ENCODE peak calls at places on chromosomes 2 and 18, in four cellular contexts. Y, O, J and F are unnamed samples. For H3K36me3, the result is how much of the 10 kb centered on the place peaks cover.

GRCh38 chr2:27703638-27704341 is 40.1 kb downstream of the SLC4A1AP start:
- DNase-seq in Y (peak), J (peak), O (peak), F (peak)

GRCh38 chr2:9256570-9257043 is 50.0 kb downstream of the ASAP2 start:
- DNase-seq in J (peak), O (no peak), Y (peak), F (no peak)

GRCh38 chr2:207188601-207189000 is 22.9 kb upstream of the KLF7 start:
- DNase-seq in Y (peak), O (no peak), J (no peak), F (no peak)

GRCh38 chr2:88239781-88240180 is 69.6 kb downstream of the THNSL2 start:
- DNase-seq in J (no peak), Y (no peak), O (no peak), F (no peak)

GRCh38 chr2:122670932-122671331 is 915.5 kb downstream of the TSN start:
- DNase-seq in J (no peak), O (no peak), Y (no peak), F (no peak)

GRCh38 chr2:197604117-197604516 is 71.3 kb downstream of the RFTN2 start:
- DNase-seq in Y (no peak), O (no peak), J (no peak), F (no peak)

GRCh38 chr2:132797551-132797950 is 127.5 kb upstream of the LYPD1 start:
- DNase-seq in O (no peak), J (no peak), Y (no peak), F (no peak)

GRCh38 chr2:235493775-235494715 is at the start of gene AGAP1:
- DNase-seq in O (peak), Y (peak), J (peak), F (peak)

GRCh38 chr2:100813527-100813926 is 6.4 kb upstream of the NPAS2 start:
- DNase-seq in O (no peak), Y (peak), J (no peak), F (no peak)

GRCh38 chr2:207311316-207312005 is 145.7 kb upstream of the KLF7 start:
- DNase-seq in Y (peak), J (peak), O (no peak), F (peak)

GRCh38 chr2:9649261-9649660 is 18.5 kb upstream of the YWHAQ start:
- DNase-seq in J (no peak), O (no peak), Y (no peak), F (no peak)

GRCh38 chr2:127615511-127616166 is 30.3 kb upstream of the GPR17 start:
- DNase-seq in O (no peak), Y (no peak), J (no peak), F (no peak)

GRCh38 chr2:46208766-46209165 is 88.4 kb upstream of the EPAS1 start:
- DNase-seq in Y (no peak), J (no peak), O (no peak), F (no peak)

GRCh38 chr2:239381709-239382134 is 19.1 kb downstream of the HDAC4 start:
- DNase-seq in O (no peak), J (peak), Y (no peak), F (no peak)

GRCh38 chr2:239329972-239330572 is 70.7 kb downstream of the HDAC4 start:
- DNase-seq in O (peak), Y (no peak), J (no peak), F (peak)

GRCh38 chr2:106560773-106561172 is 73.6 kb downstream of the CD8B2 start:
- DNase-seq in J (no peak), O (no peak), Y (no peak), F (no peak)

GRCh38 chr2:106562232-106562631 is 75.1 kb downstream of the CD8B2 start:
- DNase-seq in Y (no peak), J (no peak), O (no peak), F (no peak)

GRCh38 chr2:106561356-106561755 is 74.2 kb downstream of the CD8B2 start:
- DNase-seq in J (no peak), Y (no peak), O (peak), F (peak)

GRCh38 chr2:106561803-106562202 is 74.6 kb downstream of the CD8B2 start:
- DNase-seq in J (no peak), O (no peak), Y (no peak), F (no peak)

GRCh38 chr2:106562826-106563594 is 75.8 kb downstream of the CD8B2 start:
- DNase-seq in O (no peak), J (no peak), Y (no peak), F (no peak)
- TF ChIP-seq CTCF in O (no peak), J (peak), Y (no peak), F (no peak)

GRCh38 chr2:172643142-172643541 is 87.3 kb downstream of the PDK1 start:
- DNase-seq in J (no peak), Y (no peak), O (no peak), F (no peak)

GRCh38 chr2:172642301-172643020 is 86.6 kb downstream of the PDK1 start:
- DNase-seq in J (no peak), O (no peak), Y (no peak), F (no peak)

GRCh38 chr2:172647439-172647838 is 88.2 kb upstream of the RAPGEF4 start:
- DNase-seq in J (no peak), Y (peak), O (no peak), F (no peak)
- H3K27ac ChIP-seq in J (no peak), Y (no peak), O (no peak), F (no peak)

GRCh38 chr2:233266481-233266880 is 15.0 kb downstream of the ATG16L1 start:
- DNase-seq in J (no peak), Y (no peak), O (no peak), F (no peak)
- H3K36me3 ChIP-seq in J (half or more), Y (under half), O (under half), F (half or more)

GRCh38 chr2:39306626-39307025 is 62.9 kb upstream of the CDKL4 start:
- DNase-seq in O (no peak), J (no peak), Y (no peak), F (no peak)
- TF ChIP-seq CTCF in O (no peak), J (no peak), Y (no peak), F (no peak)

GRCh38 chr18:396251-396555 is 104.3 kb downstream of the COLEC12 start:
- DNase-seq in Y (no peak), J (no peak), O (no peak), F (no peak)

GRCh38 chr18:396571-396970 is 103.9 kb downstream of the COLEC12 start:
- DNase-seq in J (no peak), Y (no peak), O (no peak), F (no peak)

GRCh38 chr18:394997-395383 is 105.5 kb downstream of the COLEC12 start:
- DNase-seq in Y (peak), J (peak), O (no peak), F (no peak)

GRCh38 chr18:394276-394996 is 106.1 kb downstream of the COLEC12 start:
- DNase-seq in Y (no peak), J (no peak), O (no peak), F (no peak)

DNA sequence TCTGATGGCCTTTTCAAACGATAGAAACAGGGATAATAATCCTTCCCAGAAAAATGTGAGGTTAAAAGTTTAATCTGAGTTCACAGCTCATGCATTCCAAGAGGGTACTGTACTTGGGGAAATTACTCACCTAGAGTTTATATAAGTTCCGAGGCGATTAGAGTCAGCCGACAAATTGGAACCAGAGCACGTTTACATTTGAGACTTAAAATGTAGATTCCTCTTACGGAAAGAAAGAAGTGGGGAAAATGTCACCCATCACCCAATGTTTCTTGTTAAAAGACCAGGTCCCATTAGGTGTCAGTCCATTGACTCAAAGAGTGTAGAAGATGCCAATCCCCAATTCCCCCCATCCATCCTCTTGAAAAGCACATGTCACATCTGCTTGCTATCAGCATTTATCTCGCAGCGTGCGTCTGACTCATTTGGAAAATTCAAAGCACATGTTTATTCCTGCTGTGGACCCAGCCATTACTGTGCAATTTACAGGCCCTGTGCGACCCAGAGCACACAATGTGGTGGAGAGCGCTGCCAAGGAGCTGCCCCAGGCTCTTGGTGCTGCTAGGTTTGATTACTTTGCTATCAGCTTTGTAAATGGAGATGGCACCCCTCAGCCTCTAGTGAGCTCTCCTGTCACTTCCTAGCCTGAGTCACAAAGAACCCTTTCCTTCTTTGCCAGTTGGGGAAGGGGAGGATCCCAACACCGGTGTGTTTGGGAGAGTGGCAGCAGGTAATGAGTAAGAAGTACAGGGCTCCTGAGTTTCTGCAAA is 104.8 kb downstream of the COLEC12 start:
- DNase-seq in Y (peak), J (peak), O (no peak), F (no peak)
- H3K27ac ChIP-seq in Y (peak), J (no peak), O (no peak), F (no peak)

DNA sequence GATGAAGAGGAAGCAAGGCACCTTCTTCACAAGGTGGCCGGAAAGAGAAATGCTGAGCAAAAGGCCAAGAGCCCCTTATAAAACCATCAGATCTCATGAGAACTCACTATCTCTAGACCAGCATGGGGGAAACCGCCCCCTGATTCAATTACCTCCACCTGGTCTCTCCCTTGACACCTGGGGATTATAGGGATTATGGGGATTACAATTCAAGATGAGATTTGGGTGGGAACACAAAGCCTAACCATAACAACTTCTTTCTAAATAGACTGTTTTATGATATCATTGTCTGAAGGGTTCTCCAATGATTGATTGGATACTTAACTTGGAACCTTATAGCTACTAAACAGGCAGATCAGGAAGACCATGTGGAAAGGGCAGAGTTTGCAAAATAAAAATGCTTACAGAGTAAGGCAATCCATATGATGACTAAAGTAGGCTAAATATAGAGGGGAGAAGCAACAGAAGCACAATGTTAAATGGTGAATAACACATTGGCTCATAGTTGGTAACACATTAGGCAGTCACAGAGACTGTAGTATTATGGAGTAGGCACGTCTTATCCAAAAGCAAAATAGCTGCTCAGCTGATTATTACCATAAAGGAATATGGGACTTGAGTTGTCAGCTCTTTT is 179.0 kb downstream of the BARD1 start:
- DNase-seq in J (no peak), Y (no peak), O (no peak), F (no peak)
- H3K36me3 ChIP-seq in J (under half), Y (under half), O (under half), F (under half)

GRCh38 chr2:63425079-63425416 is 163.2 kb downstream of the WDPCP start:
- DNase-seq in Y (no peak), J (no peak), O (no peak), F (no peak)
- TF ChIP-seq CTCF in Y (no peak), J (no peak), O (no peak), F (no peak)

DNA sequence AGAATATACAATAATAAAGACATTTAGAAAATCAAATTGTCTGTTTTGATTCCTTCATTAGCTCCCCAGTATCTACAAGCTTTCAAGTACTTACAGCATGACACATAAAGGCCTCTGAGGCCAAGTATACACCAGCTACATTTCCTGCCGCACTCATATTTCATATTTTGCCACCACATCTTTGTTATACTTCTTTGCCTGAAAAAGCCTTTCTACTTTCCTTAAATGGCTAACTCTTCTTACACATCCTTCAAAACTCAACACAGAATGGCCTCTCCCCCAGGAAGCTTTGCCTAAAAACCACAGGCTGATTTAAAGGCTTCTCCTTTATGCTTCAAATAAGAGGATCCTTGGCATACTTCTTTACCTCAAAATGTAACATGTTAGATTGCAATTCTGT is 4.5 kb downstream of the STK17B start:
- DNase-seq in O (no peak), J (no peak), Y (peak), F (no peak)
- H3K27ac ChIP-seq in O (no peak), J (peak), Y (peak), F (no peak)

DNA sequence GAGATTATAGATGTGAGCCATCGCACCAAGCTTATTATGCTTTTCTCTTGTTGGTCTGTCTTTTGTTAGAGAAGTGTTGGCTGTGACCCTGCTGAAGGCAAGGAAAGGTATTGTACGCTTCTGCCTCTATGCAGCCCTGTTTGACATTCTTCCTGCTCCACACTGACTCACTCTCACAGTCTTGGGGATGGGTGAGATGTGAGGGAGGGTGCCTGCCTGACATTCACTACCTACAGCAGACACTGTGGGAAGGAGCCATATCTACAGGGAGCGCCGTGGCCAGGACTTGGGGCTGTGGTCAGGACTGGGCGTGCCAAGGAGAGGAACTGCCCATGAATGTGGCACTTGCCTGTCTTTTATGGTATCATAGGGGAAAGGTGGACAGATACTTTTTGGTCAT is 43.9 kb upstream of the FHL2 start:
- DNase-seq in O (no peak), Y (no peak), J (no peak), F (no peak)
- H3K36me3 ChIP-seq in O (under half), Y (under half), J (under half), F (under half)